ENCODE peak calls at places on chromosomes 5 and 9, in nine cellular contexts. G is stomach, S is adrenal gland, N is uterus, V is A549, K is ovary, Q is NB4, U is Peyer's patch, B is breast epithelium. J is an unnamed sample.

GRCh38 chr9:83630938-83631457 is 8.1 kb downstream of the IDNK start:
- DNase-seq in K (no peak), B (no peak), S (no peak), N (no peak), G (no peak), U (no peak), Q (no peak), V (no peak), J (no peak)

GRCh38 chr9:101093620-101094019 is 65.1 kb downstream of the PLPPR1 start:
- DNase-seq in G (no peak), N (no peak), S (no peak), V (no peak), B (no peak), K (no peak), U (no peak), Q (no peak), J (peak; percentile 19)

GRCh38 chr5:95114305-95114704 is 170.6 kb downstream of the MCTP1 start:
- DNase-seq in S (no peak), Q (no peak), V (no peak), U (no peak), G (no peak), B (no peak), N (no peak), K (no peak), J (no peak)

GRCh38 chr5:108924457-108924961 is 176.8 kb downstream of the FER start:
- DNase-seq in Q (peak; percentile 8), U (no peak), B (no peak), G (no peak), S (no peak), N (no peak), K (no peak), V (no peak), J (no peak)

GRCh38 chr9:16133032-16133431 is 580.2 kb downstream of the CCDC171 start:
- DNase-seq in Q (no peak), V (no peak), G (no peak), N (no peak), S (no peak), U (no peak), B (no peak), K (no peak), J (no peak)

GRCh38 chr9:101438523-101438922 is 2.9 kb upstream of the ALDOB start:
- DNase-seq in S (no peak), Q (no peak), K (no peak), N (no peak), G (no peak), V (no peak), B (no peak), U (no peak), J (no peak)

GRCh38 chr9:99807276-99807852 is 14.3 kb upstream of the NR4A3 start:
- DNase-seq in U (peak; percentile 89), K (peak; percentile 67), B (peak; percentile 67), N (peak; percentile 75), V (peak; percentile 69), G (peak; percentile 83), S (peak; percentile 87), Q (peak; percentile 71), J (peak; percentile 60)

GRCh38 chr5:136004436-136004835 is 24.4 kb upstream of the TGFBI start:
- DNase-seq in Q (no peak), K (no peak), V (no peak), G (no peak), U (no peak), B (no peak), N (no peak), S (no peak), J (no peak)

GRCh38 chr9:2161661-2162060 is 146.5 kb downstream of the SMARCA2 start:
- DNase-seq in G (no peak), S (no peak), N (no peak), Q (no peak), U (no peak), V (no peak), K (no peak), B (no peak), J (no peak)

GRCh38 chr5:36417221-36417620 is 115.5 kb upstream of the RANBP3L start:
- DNase-seq in N (no peak), B (no peak), K (no peak), V (no peak), G (no peak), U (no peak), Q (no peak), S (no peak), J (no peak)

GRCh38 chr5:472076-472655 is 29.2 kb downstream of the EXOC3 start:
- DNase-seq in B (no peak), Q (peak; percentile 53), N (no peak), S (peak; percentile 63), G (peak; percentile 45), U (peak; percentile 56), V (peak; percentile 25), K (peak; percentile 64), J (no peak)

GRCh38 chr5:149730620-149731331 is 666 bp downstream of the PPARGC1B start:
- DNase-seq in U (peak; percentile 74), S (no peak), Q (peak; percentile 90), B (peak; percentile 28), N (peak; percentile 27), K (peak; percentile 45), G (peak; percentile 55), V (peak; percentile 41), J (peak; percentile 71)
- TF ChIP-seq POLR2A in U (no peak), S (no peak), Q (no peak), B (no peak), N (no peak), K (no peak), G (no peak), V (no peak), J (no peak)

GRCh38 chr9:137221095-137221374 is 1.0 kb downstream of the RNF208 start:
- DNase-seq in K (no peak), N (no peak), Q (no peak), V (no peak), S (no peak), U (no peak), G (no peak), B (no peak), J (no peak)

GRCh38 chr9:137218754-137219271 is 3.2 kb downstream of the RNF208 start:
- DNase-seq in Q (peak; percentile 56), G (peak; percentile 86), V (peak; percentile 78), U (peak; percentile 78), K (no peak), S (peak; percentile 91), N (no peak), B (no peak), J (peak; percentile 99)

GRCh38 chr9:137220317-137221094 is 1.5 kb downstream of the RNF208 start:
- DNase-seq in Q (no peak), N (no peak), B (no peak), K (no peak), V (no peak), S (no peak), G (no peak), U (no peak), J (no peak)

GRCh38 chr9:137218212-137218753 is 3.8 kb downstream of the RNF208 start:
- DNase-seq in G (no peak), U (no peak), N (no peak), V (no peak), B (no peak), K (no peak), S (no peak), Q (no peak), J (no peak)

DNA sequence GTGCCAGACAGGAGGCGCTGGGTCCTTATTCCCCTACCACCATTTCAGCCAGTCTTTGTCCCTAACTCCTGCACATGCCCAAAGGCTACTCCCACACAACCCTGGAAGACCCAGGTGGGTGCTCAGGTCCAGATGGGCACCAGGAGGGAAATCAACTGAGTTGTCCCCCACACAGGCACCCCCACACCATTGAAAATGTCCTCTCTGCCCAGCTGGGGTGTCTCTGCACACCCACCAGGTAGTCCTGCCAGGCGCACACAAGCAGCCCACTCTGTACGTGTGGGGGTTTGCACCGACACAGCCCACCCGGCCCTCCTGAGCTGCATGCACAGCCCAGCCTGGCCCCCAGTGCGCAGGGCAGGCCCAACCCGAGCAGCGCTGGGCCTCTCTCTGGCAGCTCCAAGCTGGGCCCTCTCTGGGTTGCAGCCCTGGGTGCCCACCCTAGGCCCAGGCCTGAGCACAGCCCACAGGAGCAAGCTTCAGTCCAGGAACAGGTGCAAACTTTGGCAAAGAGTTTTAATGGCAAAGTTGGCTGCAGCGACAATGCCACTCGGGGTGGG is 2.2 kb downstream of the RNF208 start:
- DNase-seq in V (no peak), Q (no peak), U (no peak), B (no peak), N (no peak), S (no peak), G (no peak), K (no peak), J (no peak)
- TF ChIP-seq POLR2A in V (no peak), Q (no peak), U (no peak), B (no peak), N (no peak), S (no peak), G (no peak), K (no peak), J (no peak)

GRCh38 chr9:135267410-135267809 is 179.9 kb downstream of the OLFM1 start:
- DNase-seq in K (no peak), U (no peak), Q (no peak), V (no peak), B (no peak), N (no peak), G (no peak), S (no peak), J (no peak)

GRCh38 chr9:135269912-135270630 is 182.6 kb downstream of the OLFM1 start:
- DNase-seq in G (no peak), V (no peak), Q (no peak), B (no peak), S (no peak), K (no peak), N (no peak), U (no peak), J (no peak)

GRCh38 chr9:135272608-135273007 is 185.1 kb downstream of the OLFM1 start:
- DNase-seq in B (no peak), G (no peak), S (no peak), K (no peak), U (no peak), Q (no peak), N (no peak), V (no peak), J (no peak)

GRCh38 chr9:135265931-135266330 is 178.5 kb downstream of the OLFM1 start:
- DNase-seq in B (no peak), S (no peak), Q (no peak), K (no peak), G (no peak), V (no peak), U (no peak), N (no peak), J (no peak)

DNA sequence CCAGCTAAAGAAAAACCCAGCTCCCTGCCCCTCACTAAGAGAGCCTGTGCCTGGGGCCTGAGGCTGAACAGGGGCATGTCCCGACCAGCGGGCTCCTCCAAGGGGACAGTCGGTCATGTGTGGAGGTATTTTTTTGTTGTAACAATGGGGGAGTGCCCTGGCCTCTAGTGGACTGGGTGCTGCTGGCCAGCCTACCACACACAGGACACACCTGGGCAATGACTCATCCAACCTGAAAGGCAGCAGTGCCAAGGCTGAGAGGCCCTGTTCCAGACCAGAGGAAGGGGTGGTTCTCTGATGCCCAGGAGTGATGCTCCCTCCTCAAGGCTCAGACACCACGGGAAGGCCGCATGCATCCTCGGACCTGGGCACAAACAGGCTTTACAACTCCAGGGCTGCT is 181.5 kb downstream of the OLFM1 start:
- DNase-seq in U (no peak), G (no peak), N (no peak), S (no peak), B (no peak), V (no peak), K (no peak), Q (no peak), J (no peak)
- TF ChIP-seq POLR2A in U (no peak), G (no peak), N (no peak), S (no peak), B (no peak), V (no peak), K (no peak), Q (no peak), J (no peak)

GRCh38 chr5:181237758-181238385 is 5.8 kb downstream of the RACK1 start:
- DNase-seq in B (no peak), K (no peak), U (no peak), V (no peak), N (no peak), S (no peak), Q (no peak), G (no peak), J (no peak)
- TF ChIP-seq POLR2A in B (no peak), K (no peak), U (no peak), V (no peak), N (no peak), S (no peak), Q (peak; percentile 14), G (no peak), J (no peak)

J was measured in H54.